ENCODE peak calls at places on chromosomes 11 and 22, in four cellular contexts. F, M, W and P are unnamed samples.

GRCh38 chr11:132620423-132620822 is 911.9 kb downstream of the OPCML start:
- DNase-seq in F (no peak), M (no peak), W (no peak), P (no peak)

GRCh38 chr11:79054636-79055035 is 386.2 kb downstream of the TENM4 start:
- DNase-seq in F (no peak), M (no peak), W (no peak), P (no peak)

GRCh38 chr11:128022007-128022368 is 565.4 kb downstream of the ETS1 start:
- DNase-seq in F (no peak), M (no peak), W (no peak), P (no peak)

GRCh38 chr11:65556470-65557279 is 1.5 kb downstream of the LTBP3 start:
- DNase-seq in F (no peak), M (no peak), W (no peak), P (peak)

GRCh38 chr11:5380740-5381342 is 2.8 kb upstream of the OR51M1 start:
- DNase-seq in F (peak), M (peak), W (peak), P (peak)

GRCh38 chr22:46036558-46037408 is 59.8 kb upstream of the WNT7B start:
- DNase-seq in F (peak), M (peak), W (no peak), P (peak)

GRCh38 chr22:22386602-22387385 is 121.7 kb downstream of the ZNF280B start:
- DNase-seq in F (no peak), M (no peak), W (no peak), P (no peak)

GRCh38 chr11:27873664-27874063 is 173.4 kb upstream of the BDNF start:
- DNase-seq in F (peak), M (no peak), W (no peak), P (no peak)

GRCh38 chr11:35477871-35478270 is 47.5 kb downstream of the PAMR1 start:
- DNase-seq in F (no peak), M (no peak), W (no peak), P (no peak)

GRCh38 chr11:843086-843704 is 543 bp downstream of the TSPAN4 start:
- DNase-seq in F (no peak), M (peak), W (peak), P (no peak)

GRCh38 chr11:108871152-108871551 is 206.3 kb downstream of the DDX10 start:
- DNase-seq in F (no peak), M (peak), W (no peak), P (no peak)

GRCh38 chr11:77212314-77213007 is 84.4 kb downstream of the MYO7A start:
- DNase-seq in F (no peak), M (no peak), W (no peak), P (no peak)

GRCh38 chr11:88312665-88313064 is 24.9 kb downstream of the CTSC start:
- DNase-seq in F (no peak), M (no peak), W (no peak), P (no peak)

GRCh38 chr22:29912605-29913398 is 29.8 kb downstream of the MTMR3 start:
- DNase-seq in F (no peak), M (no peak), W (no peak), P (no peak)

GRCh38 chr11:117000741-117001096 is 97.5 kb downstream of the SIK3 start:
- DNase-seq in F (no peak), M (no peak), W (no peak), P (no peak)

GRCh38 chr11:90845126-90845525 is 622.3 kb upstream of the CHORDC1 start:
- DNase-seq in F (no peak), M (no peak), W (no peak), P (no peak)

GRCh38 chr11:14645985-14646900 is 2.6 kb downstream of the PDE3B start:
- DNase-seq in F (no peak), M (no peak), W (no peak), P (no peak)

GRCh38 chr11:295351-296205 is 3.7 kb downstream of the IFITM5 start:
- DNase-seq in F (no peak), M (no peak), W (no peak), P (no peak)

GRCh38 chr11:8948901-8949300 is 6.1 kb upstream of the ASCL3 start:
- DNase-seq in F (no peak), M (no peak), W (no peak), P (no peak)

GRCh38 chr11:2462986-2463765 is 18.4 kb downstream of the KCNQ1 start:
- DNase-seq in F (peak), M (no peak), W (no peak), P (peak)

GRCh38 chr11:76263166-76263565 is 56.9 kb upstream of the WNT11 start:
- DNase-seq in F (no peak), M (no peak), W (no peak), P (no peak)

GRCh38 chr11:20342347-20343279 is 20.9 kb upstream of the HTATIP2 start:
- DNase-seq in F (no peak), M (no peak), W (no peak), P (no peak)

GRCh38 chr11:2312232-2313042 is 10.6 kb downstream of the TSPAN32 start:
- DNase-seq in F (no peak), M (peak), W (no peak), P (no peak)

GRCh38 chr11:88059326-88059725 is 115.9 kb downstream of the RAB38 start:
- DNase-seq in F (no peak), M (no peak), W (no peak), P (no peak)

GRCh38 chr22:19367763-19368367 is 63.7 kb downstream of the HIRA start:
- DNase-seq in F (no peak), M (no peak), W (no peak), P (no peak)

GRCh38 chr11:128595221-128595620 is 7.9 kb upstream of the ETS1 start:
- DNase-seq in F (no peak), M (no peak), W (no peak), P (no peak)

GRCh38 chr11:26806209-26806608 is 84.3 kb upstream of the SLC5A12 start:
- DNase-seq in F (no peak), M (no peak), W (no peak), P (no peak)

GRCh38 chr11:67999704-68000103 is 4.2 kb downstream of the UNC93B1 start:
- DNase-seq in F (no peak), M (peak), W (no peak), P (no peak)

GRCh38 chr22:24426859-24427499 is 420 bp upstream of the ADORA2A start:
- DNase-seq in F (no peak), M (no peak), W (no peak), P (no peak)

GRCh38 chr11:7353100-7353499 is 101.4 kb downstream of the SYT9 start:
- DNase-seq in F (peak), M (no peak), W (peak), P (peak)

GRCh38 chr11:60950933-60951610 is 904 bp downstream of the SLC15A3 start:
- DNase-seq in F (no peak), M (no peak), W (no peak), P (no peak)

GRCh38 chr22:41383085-41383484 is 1.3 kb downstream of the TEF start:
- DNase-seq in F (no peak), M (no peak), W (no peak), P (no peak)

GRCh38 chr11:132347156-132348090 is 977.0 kb downstream of the NTM start:
- DNase-seq in F (no peak), M (no peak), W (no peak), P (no peak)

GRCh38 chr11:83583953-83584352 is 297.8 kb upstream of the CCDC90B start:
- DNase-seq in F (no peak), M (no peak), W (no peak), P (no peak)

GRCh38 chr11:16889905-16890304 is 124.3 kb downstream of the PLEKHA7 start:
- DNase-seq in F (no peak), M (no peak), W (no peak), P (no peak)

GRCh38 chr11:14248577-14248976 is 110.4 kb downstream of the RRAS2 start:
- DNase-seq in F (no peak), M (peak), W (no peak), P (no peak)

GRCh38 chr22:47221840-47222615 is 459.6 kb downstream of the TBC1D22A start:
- DNase-seq in F (no peak), M (peak), W (no peak), P (no peak)
- TF ChIP-seq JUND in F (no peak), M (no peak), W (no peak), P (no peak)

GRCh38 chr11:95977534-95978174 is 53.7 kb upstream of the MTMR2 start:
- DNase-seq in F (no peak), M (no peak), W (no peak), P (peak)
- TF ChIP-seq JUND in F (no peak), M (no peak), W (no peak), P (no peak)

GRCh38 chr22:27385261-27385998 is 416.1 kb downstream of the MN1 start:
- DNase-seq in F (no peak), M (no peak), W (no peak), P (no peak)

GRCh38 chr22:27388090-27388600 is 413.4 kb downstream of the MN1 start:
- DNase-seq in F (no peak), M (no peak), W (no peak), P (no peak)

GRCh38 chr22:27387561-27387960 is 414.0 kb downstream of the MN1 start:
- DNase-seq in F (no peak), M (no peak), W (no peak), P (no peak)

GRCh38 chr22:27383896-27384295 is 417.7 kb downstream of the MN1 start:
- DNase-seq in F (no peak), M (no peak), W (no peak), P (no peak)

DNA sequence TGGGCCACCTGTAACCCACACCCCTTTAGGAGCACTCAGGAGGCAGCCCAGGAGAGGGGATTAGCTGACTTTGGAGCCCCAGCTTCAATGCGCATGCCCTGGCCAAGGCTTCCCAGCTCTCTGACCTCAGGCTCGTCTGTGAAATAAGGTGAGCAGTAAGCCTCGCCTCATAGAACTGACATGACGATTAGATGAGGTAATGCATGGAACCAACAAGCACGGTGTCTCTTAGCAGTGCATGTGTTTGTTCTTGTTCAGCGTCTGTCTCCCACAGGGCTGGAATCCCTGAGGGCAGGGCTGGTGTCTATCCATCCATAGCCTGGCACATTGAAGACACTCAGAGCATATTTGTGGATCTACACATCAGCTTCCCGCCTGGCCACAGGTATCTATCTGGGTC is 415.4 kb downstream of the MN1 start:
- DNase-seq in F (no peak), M (no peak), W (no peak), P (no peak)
- TF ChIP-seq JUND in F (no peak), M (no peak), W (no peak), P (no peak)

GRCh38 chr11:96154802-96155520 is 188.0 kb downstream of the MAML2 start:
- DNase-seq in F (no peak), M (no peak), W (no peak), P (no peak)
- TF ChIP-seq JUND in F (no peak), M (peak), W (no peak), P (no peak)

GRCh38 chr11:118304227-118304808 is at the start of gene CD3E:
- DNase-seq in F (no peak), M (no peak), W (no peak), P (no peak)
- TF ChIP-seq JUND in F (no peak), M (no peak), W (no peak), P (no peak)

DNA sequence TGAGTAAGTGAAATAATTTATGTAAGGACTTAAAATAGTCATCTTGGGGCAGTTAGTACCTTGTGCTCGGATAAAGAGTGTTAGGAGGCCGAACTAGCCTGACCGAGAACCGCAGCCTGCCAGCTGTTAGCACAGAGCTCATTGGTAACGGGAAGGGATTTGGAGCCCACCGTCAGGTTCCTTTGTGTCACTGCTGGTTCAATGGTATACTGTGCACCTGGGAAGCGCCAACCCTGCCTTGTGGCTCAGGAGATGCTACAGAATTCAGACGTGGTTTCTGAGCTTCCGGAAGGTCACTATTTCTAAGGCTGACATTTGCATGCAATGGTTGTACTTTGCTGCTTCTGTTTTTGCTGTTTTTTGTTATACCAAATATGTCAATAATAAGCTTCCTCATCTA is 403.5 kb downstream of the CADM1 start:
- DNase-seq in F (no peak), M (no peak), W (no peak), P (no peak)
- TF ChIP-seq JUND in F (no peak), M (no peak), W (no peak), P (no peak)